ENCODE peak calls at places on chromosomes 11 and 22, in four cellular contexts. T is Calu3; V is stimulated activated CD8-positive, alpha-beta memory T cell treated with anti-CD3 and anti-CD28 coated beads, Interleukin-4, amount 100 ng/mL, for 4 hours; E is activated effector memory CD4-positive, alpha-beta T cell treated with Interleukin-2 at 50 U/mL for 16 hours. C is an unnamed sample.

GRCh38 chr22:23410411-23410810 is 169.7 kb downstream of the IGLL1 start:
- DNase-seq in T (no peak), V (no peak), E (no peak), C (no peak)

GRCh38 chr11:62601114-62601363 is 626 bp downstream of the MTA2 start:
- DNase-seq in T (no peak), V (no peak), E (peak; percentile 34), C (no peak)

GRCh38 chr11:7204778-7205177 is 46.9 kb upstream of the SYT9 start:
- DNase-seq in T (no peak), V (no peak), E (no peak), C (no peak)

GRCh38 chr11:27468643-27469332 is 3.8 kb downstream of the LGR4 start:
- DNase-seq in T (no peak), V (no peak), E (no peak), C (no peak)

GRCh38 chr11:74018331-74019005 is 9.6 kb upstream of the UCP3 start:
- DNase-seq in T (peak; percentile 79), V (no peak), E (no peak), C (no peak)

GRCh38 chr22:48348855-48349254 is 1478.8 kb downstream of the BRD1 start:
- DNase-seq in T (no peak), V (no peak), E (no peak), C (no peak)

GRCh38 chr11:129373489-129373953 is 2.1 kb upstream of the BARX2 start:
- DNase-seq in T (no peak), V (no peak), E (no peak), C (no peak)

GRCh38 chr11:554824-555499 is 5.6 kb downstream of the LMNTD2 start:
- DNase-seq in T (peak; percentile 81), V (no peak), E (peak; percentile 63), C (peak; percentile 86)

GRCh38 chr22:40637181-40638150 is 947 bp upstream of the MRTFA start:
- DNase-seq in T (no peak), V (no peak), E (no peak), C (no peak)

GRCh38 chr11:118872403-118872821 is 11.3 kb upstream of the CXCR5 start:
- DNase-seq in T (no peak), V (no peak), E (peak; percentile 51), C (no peak)

GRCh38 chr11:3412837-3413236 is 33.9 kb upstream of the ZNF195 start:
- DNase-seq in T (no peak), V (no peak), E (no peak), C (no peak)

GRCh38 chr11:19577391-19577831 is 135.2 kb upstream of the NAV2 start:
- DNase-seq in T (no peak), V (no peak), E (no peak), C (no peak)

GRCh38 chr11:83836883-83837654 is 550.9 kb upstream of the CCDC90B start:
- DNase-seq in T (peak; percentile 19), V (no peak), E (no peak), C (peak; percentile 61)

GRCh38 chr11:32888805-32889204 is 3.8 kb upstream of the QSER1 start:
- DNase-seq in T (no peak), V (no peak), E (no peak), C (no peak)

GRCh38 chr11:68255526-68255925 is 16.2 kb downstream of the C11orf24 start:
- DNase-seq in T (no peak), V (no peak), E (no peak), C (no peak)

GRCh38 chr22:32175751-32176644 is 16.9 kb upstream of the C22orf42 start:
- DNase-seq in T (peak; percentile 24), V (no peak), E (no peak), C (no peak)

GRCh38 chr11:130510407-130511006 is 62.1 kb downstream of the ADAMTS15 start:
- DNase-seq in T (no peak), V (no peak), E (no peak), C (no peak)

GRCh38 chr11:6757373-6757967 is 14.3 kb downstream of the OR2AG2 start:
- DNase-seq in T (peak; percentile 37), V (peak; percentile 41), E (peak; percentile 41), C (peak; percentile 46)

GRCh38 chr22:35656284-35656752 is 8.1 kb downstream of the APOL6 start:
- DNase-seq in T (no peak), V (no peak), E (no peak), C (peak; percentile 69)

GRCh38 chr11:46248270-46249102 is 29.0 kb upstream of the CREB3L1 start:
- DNase-seq in T (no peak), V (no peak), E (no peak), C (peak; percentile 71)

GRCh38 chr22:48146426-48146825 is 1384.0 kb downstream of the TBC1D22A start:
- DNase-seq in T (no peak), V (no peak), E (no peak), C (no peak)